ENCODE peak calls at places on chromosomes 11 and 22, in eight cellular contexts. Z, L, O, B, C, Y, P and F are unnamed samples.
A peak's percentile ranks its signal among the peaks of the same experiment; 100 is the strongest.

GRCh38 chr22:37742374-37743092 is 45.7 kb downstream of the TRIOBP start:
- DNase-seq in Z (peak; percentile 95), P (no peak), C (peak; percentile 78), O (no peak), Y (peak; percentile 52), L (no peak), B (no peak), F (no peak)

GRCh38 chr11:28110839-28111235 is 2.6 kb downstream of the METTL15 start:
- DNase-seq in C (no peak), O (no peak), B (no peak), Z (peak; percentile 37), P (no peak), L (no peak), Y (no peak), F (no peak)

GRCh38 chr11:12767577-12767976 is 93.4 kb downstream of the TEAD1 start:
- DNase-seq in O (no peak), Z (no peak), B (no peak), P (no peak), Y (no peak), L (no peak), C (no peak), F (no peak)

GRCh38 chr11:79902493-79902892 is 461.7 kb upstream of the TENM4 start:
- DNase-seq in C (no peak), O (no peak), L (no peak), B (no peak), P (no peak), Y (no peak), Z (peak; percentile 54), F (no peak)

GRCh38 chr11:64832467-64833197 is 11.8 kb downstream of the CDC42BPG start:
- DNase-seq in P (no peak), C (no peak), O (no peak), L (no peak), Y (no peak), Z (no peak), B (no peak), F (no peak)

GRCh38 chr11:76385903-76386302 is 4.8 kb downstream of the GVQW3 start:
- DNase-seq in C (no peak), B (no peak), L (no peak), O (no peak), P (no peak), Y (no peak), Z (no peak), F (no peak)

GRCh38 chr11:1564535-1565172 is 7.4 kb downstream of the DUSP8 start:
- DNase-seq in P (no peak), Y (no peak), L (no peak), C (no peak), B (peak; percentile 38), Z (peak; percentile 90), O (peak; percentile 75), F (no peak)

GRCh38 chr11:116062526-116063171 is 558.4 kb upstream of the CADM1 start:
- DNase-seq in C (no peak), O (no peak), Z (peak; percentile 29), Y (no peak), B (no peak), L (no peak), P (no peak), F (no peak)

GRCh38 chr11:112174789-112175595 is at the start of gene BCO2:
- DNase-seq in B (peak; percentile 71), Y (peak; percentile 87), O (peak; percentile 84), P (peak; percentile 13), C (no peak), L (no peak), Z (peak; percentile 84), F (no peak)

GRCh38 chr11:130916910-130917309 is 631 bp upstream of the SNX19 start:
- DNase-seq in P (no peak), Z (no peak), C (no peak), O (no peak), Y (no peak), L (no peak), B (no peak), F (no peak)

GRCh38 chr22:36998620-36999351 is 20.5 kb downstream of the TST start:
- DNase-seq in P (no peak), C (no peak), B (no peak), Y (no peak), O (no peak), Z (peak; percentile 60), L (no peak), F (no peak)

GRCh38 chr11:31199403-31199802 is 170.1 kb downstream of the DCDC1 start:
- DNase-seq in P (no peak), B (no peak), L (no peak), Y (no peak), Z (no peak), O (no peak), C (no peak), F (no peak)

GRCh38 chr11:96256604-96257003 is 86.4 kb downstream of the MAML2 start:
- DNase-seq in O (no peak), Y (no peak), C (no peak), Z (no peak), L (no peak), P (no peak), B (no peak), F (no peak)

GRCh38 chr11:22555901-22556300 is 69.7 kb downstream of the FANCF start:
- DNase-seq in Z (peak; percentile 81), B (no peak), C (no peak), O (no peak), Y (no peak), L (no peak), P (no peak), F (no peak)

GRCh38 chr22:42648017-42648367 is 1.2 kb downstream of the CYB5R3 start:
- DNase-seq in Y (no peak), O (no peak), P (no peak), Z (no peak), B (no peak), L (no peak), C (no peak), F (no peak)

GRCh38 chr11:17423533-17424310 is 35.3 kb upstream of the KCNJ11 start:
- DNase-seq in Z (no peak), Y (no peak), L (no peak), B (peak; percentile 29), P (no peak), C (no peak), O (no peak), F (no peak)

GRCh38 chr22:23565288-23565941 is 14.7 kb downstream of the IGLL1 start:
- DNase-seq in P (no peak), Y (no peak), B (peak; percentile 22), Z (peak; percentile 7), O (no peak), L (no peak), C (no peak), F (no peak)

GRCh38 chr22:45318168-45318557 is 8.4 kb downstream of the FAM118A start:
- DNase-seq in L (peak; percentile 51), Y (peak; percentile 69), Z (peak; percentile 89), O (peak; percentile 78), B (no peak), P (peak; percentile 79), C (peak; percentile 67), F (peak; percentile 85)

GRCh38 chr11:65410936-65411680 is 11.5 kb upstream of the NEAT1 start:
- DNase-seq in P (no peak), O (peak; percentile 12), Y (peak; percentile 11), Z (no peak), L (no peak), C (no peak), B (no peak), F (no peak)

GRCh38 chr11:75241906-75242644 is 1.5 kb downstream of the TPBGL start:
- DNase-seq in B (no peak), L (no peak), P (no peak), C (no peak), Z (no peak), Y (no peak), O (no peak), F (no peak)

GRCh38 chr22:36411589-36412258 is 24.0 kb upstream of the MYH9 start:
- DNase-seq in B (no peak), P (no peak), C (no peak), L (no peak), Z (peak; percentile 38), Y (peak; percentile 32), O (no peak), F (no peak)

GRCh38 chr11:86230921-86231320 is 13.6 kb upstream of the EED start:
- DNase-seq in L (no peak), P (no peak), B (no peak), Z (peak; percentile 63), C (no peak), Y (no peak), O (no peak), F (no peak)

GRCh38 chr22:50444663-50445062 is 30.2 kb downstream of the SBF1 start:
- DNase-seq in B (peak; percentile 27), L (no peak), Z (peak; percentile 71), Y (no peak), C (peak; percentile 44), O (no peak), P (no peak), F (no peak)

GRCh38 chr22:35377735-35378134 is 3.2 kb upstream of the HMOX1 start:
- DNase-seq in Y (no peak), O (no peak), P (no peak), L (no peak), C (no peak), Z (no peak), B (no peak), F (no peak)

GRCh38 chr11:9834281-9834680 is 170.4 kb downstream of the SWAP70 start:
- DNase-seq in Z (peak; percentile 50), P (no peak), Y (no peak), C (no peak), B (no peak), O (no peak), L (no peak), F (no peak)